ENCODE peak calls at places on chromosome 16, in five cellular contexts. W, K, J, T and U are unnamed samples.

GRCh38 chr16:15643453-15644305 is 725 bp upstream of the MARF1 start:
- DNase-seq in T (peak), K (peak), W (no peak), J (no peak), U (peak)

GRCh38 chr16:81578636-81579413 is 134.2 kb downstream of the CMIP start:
- DNase-seq in J (no peak), K (no peak), W (no peak), T (no peak), U (no peak)

GRCh38 chr16:79348521-79349306 is 251.8 kb downstream of the MAF start:
- DNase-seq in K (no peak), W (no peak), T (no peak), J (no peak), U (no peak)

GRCh38 chr16:56789360-56789759 is 59.4 kb downstream of the NUP93 start:
- DNase-seq in T (no peak), K (peak), W (no peak), J (no peak), U (no peak)

GRCh38 chr16:88005968-88006367 is 54.7 kb downstream of the BANP start:
- DNase-seq in W (no peak), J (peak), K (no peak), T (no peak), U (no peak)

GRCh38 chr16:53925011-53925410 is 221.1 kb downstream of the FTO start:
- DNase-seq in J (no peak), W (no peak), T (no peak), K (no peak), U (no peak)

GRCh38 chr16:19853973-19854876 is 30.4 kb downstream of the GPRC5B start:
- DNase-seq in J (no peak), W (no peak), T (no peak), K (no peak), U (no peak)

GRCh38 chr16:86991679-86992078 is 325.5 kb downstream of the C16orf95 start:
- DNase-seq in T (no peak), K (peak), J (no peak), W (no peak), U (no peak)

GRCh38 chr16:56690420-56691122 is 8.3 kb downstream of the MT1X start:
- DNase-seq in T (no peak), W (no peak), K (no peak), J (no peak), U (no peak)

GRCh38 chr16:84976644-84977400 is 34.5 kb downstream of the ZDHHC7 start:
- DNase-seq in W (no peak), T (no peak), K (no peak), J (no peak), U (no peak)

GRCh38 chr16:6343157-6343556 is 989.5 kb upstream of the RBFOX1 start:
- DNase-seq in J (no peak), T (no peak), K (no peak), W (no peak), U (no peak)

GRCh38 chr16:86087561-86088230 is 188.7 kb downstream of the IRF8 start:
- DNase-seq in T (no peak), K (no peak), J (peak), W (no peak), U (no peak)

GRCh38 chr16:27784351-27785306 is 234.7 kb downstream of the KATNIP start:
- DNase-seq in T (no peak), J (no peak), K (no peak), W (no peak), U (no peak)

GRCh38 chr16:89079434-89079833 is 14.2 kb upstream of the ACSF3 start:
- DNase-seq in W (no peak), K (no peak), J (no peak), T (no peak), U (no peak)

GRCh38 chr16:85513180-85513579 is 99.9 kb upstream of the GSE1 start:
- DNase-seq in W (no peak), J (no peak), K (no peak), T (no peak), U (no peak)

GRCh38 chr16:85151603-85152413 is 39.5 kb upstream of the CIBAR2 start:
- DNase-seq in W (peak), J (peak), T (peak), K (peak), U (peak)

GRCh38 chr16:52592216-52592592 is 45.3 kb upstream of the TOX3 start:
- DNase-seq in J (no peak), W (no peak), T (no peak), K (no peak), U (no peak)

GRCh38 chr16:3022208-3022696 is 1.5 kb downstream of the HCFC1R1 start:
- DNase-seq in K (peak), J (peak), W (peak), T (peak), U (peak)

GRCh38 chr16:85078952-85079351 is 33.3 kb downstream of the CIBAR2 start:
- DNase-seq in T (no peak), W (no peak), K (no peak), J (no peak), U (no peak)

GRCh38 chr16:22008215-22009142 is 568 bp downstream of the MOSMO start:
- DNase-seq in W (peak), J (peak), T (no peak), K (peak), U (no peak)

GRCh38 chr16:4291699-4292098 is 18.9 kb upstream of the TFAP4 start:
- DNase-seq in T (no peak), J (no peak), K (no peak), W (no peak), U (no peak)

GRCh38 chr16:48609453-48610023 is 442 bp downstream of the N4BP1 start:
- DNase-seq in W (peak), K (peak), J (peak), T (peak), U (no peak)

GRCh38 chr16:12508054-12508453 is 295.6 kb downstream of the CPPED1 start:
- DNase-seq in W (no peak), T (no peak), K (no peak), J (no peak), U (no peak)

GRCh38 chr16:82067042-82067809 is 32.2 kb downstream of the HSD17B2 start:
- DNase-seq in K (no peak), T (no peak), W (no peak), J (no peak), U (no peak)

GRCh38 chr16:84955427-84955826 is 55.9 kb downstream of the ZDHHC7 start:
- DNase-seq in K (no peak), W (no peak), T (no peak), J (no peak), U (no peak)

GRCh38 chr16:740459-740763 is 386 bp downstream of the CIAO3 start:
- DNase-seq in J (no peak), W (no peak), T (no peak), K (no peak), U (no peak)

GRCh38 chr16:10386517-10387377 is 886 bp downstream of the ATF7IP2 start:
- DNase-seq in T (no peak), J (no peak), K (no peak), W (peak), U (no peak)

GRCh38 chr16:19837331-19837943 is 47.2 kb downstream of the GPRC5B start:
- DNase-seq in K (no peak), J (no peak), T (no peak), W (no peak), U (no peak)

GRCh38 chr16:50741225-50741807 is 570 bp upstream of the CYLD start:
- DNase-seq in T (no peak), J (no peak), W (no peak), K (no peak), U (no peak)

GRCh38 chr16:30350134-30350871 is 4.8 kb downstream of the CD2BP2 start:
- DNase-seq in T (no peak), J (no peak), K (peak), W (peak), U (no peak)